ENCODE peak calls at places on chromosomes 1 and 21, in seven cellular contexts. L, O, F, N, B, A and T are unnamed samples.

GRCh38 chr1:154221815-154222081 is 993 bp downstream of the UBAP2L start:
- DNase-seq in B (peak), L (no peak), O (no peak), A (no peak), N (no peak), F (no peak), T (peak)

GRCh38 chr1:153506831-153507413 is 28.9 kb downstream of the S100A6 start:
- DNase-seq in B (peak), L (no peak), O (no peak), F (no peak), A (peak), N (no peak), T (peak)

GRCh38 chr1:10033359-10033845 is 644 bp downstream of the UBE4B start:
- DNase-seq in A (no peak), B (no peak), O (no peak), F (no peak), N (no peak), L (peak), T (peak)

GRCh38 chr1:165143437-165144065 is 213.0 kb downstream of the LMX1A start:
- DNase-seq in N (no peak), B (no peak), L (no peak), O (no peak), F (no peak), A (no peak), T (no peak)

GRCh38 chr1:61539720-61540462 is 185.1 kb downstream of the TM2D1 start:
- DNase-seq in F (no peak), A (no peak), B (no peak), L (no peak), O (no peak), N (no peak), T (no peak)

GRCh38 chr1:223331301-223331700 is 32.7 kb downstream of the SUSD4 start:
- DNase-seq in O (no peak), B (peak), A (no peak), L (no peak), F (no peak), N (no peak), T (no peak)

GRCh38 chr1:62271932-62272728 is 47.1 kb downstream of the KANK4 start:
- DNase-seq in F (peak), L (no peak), O (no peak), A (no peak), N (peak), B (no peak), T (no peak)

GRCh38 chr1:214861615-214862014 is 220.9 kb upstream of the KCNK2 start:
- DNase-seq in L (no peak), N (no peak), F (no peak), B (no peak), A (no peak), O (no peak), T (peak)

GRCh38 chr1:115478933-115479551 is 141.0 kb upstream of the NGF start:
- DNase-seq in N (no peak), B (no peak), L (no peak), A (peak), F (no peak), O (no peak), T (no peak)

GRCh38 chr1:230502996-230503395 is 76.9 kb upstream of the PGBD5 start:
- DNase-seq in F (no peak), L (no peak), N (no peak), B (no peak), O (no peak), A (no peak), T (no peak)

GRCh38 chr1:112744019-112744578 is 29.0 kb upstream of the PPM1J start:
- DNase-seq in B (no peak), A (no peak), N (no peak), F (no peak), O (no peak), L (no peak), T (peak)

GRCh38 chr1:113913312-113913668 is 8.2 kb downstream of the DCLRE1B start:
- DNase-seq in A (no peak), O (no peak), B (no peak), F (no peak), L (no peak), N (no peak), T (no peak)

GRCh38 chr21:40829308-40829707 is 17.6 kb downstream of the DSCAM start:
- DNase-seq in O (no peak), A (no peak), L (no peak), F (no peak), B (no peak), N (no peak), T (no peak)

GRCh38 chr1:21104683-21105082 is 72.0 kb downstream of the EIF4G3 start:
- DNase-seq in N (no peak), B (no peak), O (no peak), A (no peak), L (no peak), F (no peak), T (no peak)

DNA sequence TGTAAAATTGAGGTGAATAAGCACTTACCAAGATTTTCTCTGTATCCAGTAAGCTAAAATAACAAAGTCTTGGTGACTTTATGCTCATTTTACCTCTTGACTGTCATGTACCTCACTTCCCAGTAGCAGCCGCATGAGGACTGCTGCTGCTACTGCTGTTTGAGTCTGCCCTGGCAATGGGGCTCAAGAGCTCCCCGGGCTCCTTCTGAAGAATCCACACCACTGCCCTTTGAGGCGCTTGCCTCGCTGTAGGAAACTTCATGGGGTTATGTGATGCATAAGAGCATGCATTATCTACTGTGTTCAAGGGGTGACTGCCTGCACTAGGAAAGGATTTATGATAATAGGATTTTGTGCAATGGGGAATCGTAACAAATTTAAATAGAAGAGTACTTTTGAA is 113.5 kb downstream of the NTNG1 start:
- DNase-seq in A (no peak), F (no peak), L (no peak), O (no peak), N (no peak), B (no peak), T (no peak)
- H3K4me3 ChIP-seq in A (no peak), F (no peak), L (no peak), O (no peak), N (no peak), B (no peak), T (no peak)

DNA sequence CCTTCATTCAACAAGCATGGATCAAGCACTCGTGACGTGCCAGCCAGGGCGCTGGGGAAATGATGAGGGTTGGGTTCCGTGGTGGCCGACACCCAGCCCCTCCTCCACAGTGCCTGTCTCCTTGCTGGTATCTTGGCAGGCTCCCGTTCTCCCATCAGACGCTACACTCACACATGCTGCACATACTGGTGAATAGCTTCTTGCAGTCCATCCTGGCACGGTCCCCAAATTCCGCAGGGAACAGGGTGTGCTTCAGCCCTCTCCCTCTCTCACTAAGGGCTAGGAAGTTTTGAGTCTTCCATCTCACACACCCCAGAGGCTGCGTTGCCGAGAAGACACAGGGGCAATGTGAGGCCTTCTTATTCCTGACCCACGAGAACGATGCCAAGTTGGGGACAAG is 10.1 kb upstream of the MEF2D start:
- DNase-seq in O (no peak), N (no peak), A (peak), B (peak), L (no peak), F (no peak), T (no peak)
- H3K4me3 ChIP-seq in O (no peak), N (no peak), A (no peak), B (no peak), L (no peak), F (no peak), T (no peak)

GRCh38 chr1:40401427-40402201 is 28.1 kb downstream of the SMAP2 start:
- DNase-seq in O (no peak), N (no peak), F (no peak), L (no peak), A (no peak), B (no peak), T (no peak)

GRCh38 chr1:40395211-40396175 is 22.0 kb downstream of the SMAP2 start:
- DNase-seq in A (no peak), O (no peak), N (no peak), L (no peak), F (no peak), B (no peak), T (no peak)

GRCh38 chr1:40396420-40396819 is 22.9 kb downstream of the SMAP2 start:
- DNase-seq in B (no peak), O (no peak), A (no peak), F (no peak), N (no peak), L (no peak), T (no peak)

GRCh38 chr1:40397258-40397657 is 23.7 kb downstream of the SMAP2 start:
- DNase-seq in L (no peak), N (no peak), A (no peak), F (no peak), O (no peak), B (no peak), T (no peak)

GRCh38 chr1:40399984-40400704 is 26.6 kb downstream of the SMAP2 start:
- DNase-seq in L (no peak), F (no peak), N (peak), A (no peak), B (no peak), O (no peak), T (no peak)
- H3K4me3 ChIP-seq in L (no peak), F (no peak), N (peak), A (no peak), B (no peak), O (no peak), T (no peak)

DNA sequence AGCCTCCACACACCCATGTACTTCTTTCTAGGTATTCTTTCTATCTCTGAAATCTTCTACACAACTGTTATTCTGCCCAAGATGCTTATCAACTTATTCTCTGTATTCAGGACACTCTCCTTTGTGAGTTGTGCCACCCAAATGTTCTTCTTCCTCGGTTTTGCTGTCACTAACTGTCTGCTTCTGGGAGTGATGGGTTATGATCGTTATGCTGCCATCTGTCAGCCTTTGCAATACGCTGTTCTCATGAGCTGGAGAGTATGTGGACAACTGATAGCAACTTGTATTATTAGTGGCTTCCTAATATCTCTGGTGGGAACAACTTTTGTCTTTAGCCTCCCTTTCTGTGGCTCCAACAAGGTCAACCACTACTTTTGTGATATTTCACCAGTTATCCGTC is 19.4 kb downstream of the OR10R2 start:
- DNase-seq in B (no peak), F (no peak), N (no peak), O (no peak), L (no peak), A (no peak), T (no peak)
- H3K4me3 ChIP-seq in B (no peak), F (no peak), N (no peak), O (no peak), L (no peak), A (no peak), T (no peak)

GRCh38 chr21:45126983-45127382 is 52.6 kb downstream of the ADARB1 start:
- DNase-seq in L (no peak), O (no peak), A (no peak), F (no peak), B (no peak), N (no peak), T (no peak)

GRCh38 chr21:45124596-45124995 is 50.2 kb downstream of the ADARB1 start:
- DNase-seq in A (no peak), N (no peak), F (no peak), O (no peak), L (no peak), B (no peak), T (no peak)

GRCh38 chr21:45125347-45125746 is 51.0 kb downstream of the ADARB1 start:
- DNase-seq in L (no peak), N (no peak), F (peak), B (no peak), A (no peak), O (no peak), T (no peak)

GRCh38 chr21:45127937-45128336 is 53.6 kb downstream of the ADARB1 start:
- DNase-seq in A (no peak), L (no peak), N (no peak), B (no peak), F (no peak), O (no peak), T (no peak)

GRCh38 chr21:45126085-45126687 is 51.8 kb downstream of the ADARB1 start:
- DNase-seq in B (no peak), F (no peak), N (no peak), O (no peak), A (no peak), L (no peak), T (no peak)
- H3K4me3 ChIP-seq in B (no peak), F (no peak), N (no peak), O (no peak), A (no peak), L (no peak), T (no peak)

DNA sequence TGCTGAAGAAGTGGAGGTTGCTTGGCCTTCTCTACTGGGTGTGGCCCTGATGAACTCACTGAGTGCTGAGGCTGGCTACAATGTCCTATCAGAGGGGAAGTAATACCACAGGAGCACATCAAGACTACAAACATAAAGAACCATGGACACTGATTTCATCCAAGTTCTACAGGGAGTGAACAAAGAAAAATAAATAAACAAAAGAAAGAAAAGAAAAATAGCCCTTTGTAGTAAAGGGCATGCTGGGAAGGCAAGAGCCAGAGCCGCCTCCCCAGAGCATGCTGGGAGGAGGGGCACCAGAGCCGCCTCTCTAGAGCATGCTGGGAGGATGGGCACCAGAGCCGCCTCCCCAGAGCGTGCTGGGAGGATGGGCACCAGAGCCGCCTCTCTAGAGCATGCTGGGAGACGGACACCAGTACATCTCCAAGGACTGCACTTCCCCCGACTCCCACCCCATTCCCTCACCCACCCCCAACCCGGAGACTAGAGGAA is 65.9 kb downstream of the LAMC2 start:
- DNase-seq in B (no peak), A (no peak), N (no peak), O (no peak), F (no peak), L (no peak), T (no peak)
- H3K4me3 ChIP-seq in B (no peak), A (no peak), N (no peak), O (no peak), F (no peak), L (no peak), T (no peak)

DNA sequence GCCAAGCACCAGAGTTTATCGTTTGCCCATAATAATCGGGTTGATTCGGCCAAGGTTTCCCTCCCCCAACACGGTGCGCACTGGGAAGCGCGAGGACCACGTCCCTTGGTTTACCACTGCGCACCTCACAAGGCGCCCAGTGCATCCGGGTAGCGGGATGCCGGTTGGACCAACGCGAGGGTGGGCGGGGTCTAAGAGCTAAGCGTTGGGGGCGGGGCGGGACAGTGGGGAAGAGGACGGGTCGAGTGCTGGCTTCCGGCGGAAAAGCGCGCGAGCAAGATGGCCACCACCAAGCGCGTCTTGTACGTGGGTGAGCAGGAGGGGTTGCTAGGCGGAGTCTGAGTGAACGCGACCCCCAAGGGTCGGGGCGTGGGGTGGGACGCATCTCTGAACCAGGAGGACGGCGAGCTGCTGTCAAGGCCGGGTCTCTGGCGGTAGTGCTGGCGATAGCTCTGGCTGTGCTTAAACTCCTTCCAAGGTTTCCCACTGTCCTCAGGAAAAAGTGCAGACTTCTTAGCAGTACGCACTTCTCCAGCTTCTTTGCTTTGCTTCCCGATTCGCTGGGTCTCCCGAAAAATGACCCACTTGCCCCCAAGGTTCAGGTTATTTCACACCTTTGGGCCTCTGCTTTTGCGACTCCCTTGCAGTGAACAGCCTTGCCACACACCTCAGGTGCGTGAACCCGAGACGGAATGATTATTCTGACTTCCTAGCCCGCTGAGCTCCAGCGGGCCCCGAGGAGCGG is at the start of gene PPIE:
- DNase-seq in N (peak), A (peak), L (peak), O (peak), B (peak), F (peak), T (peak)
- H3K4me3 ChIP-seq in N (peak), A (peak), L (peak), O (peak), B (peak), F (peak), T (peak)

DNA sequence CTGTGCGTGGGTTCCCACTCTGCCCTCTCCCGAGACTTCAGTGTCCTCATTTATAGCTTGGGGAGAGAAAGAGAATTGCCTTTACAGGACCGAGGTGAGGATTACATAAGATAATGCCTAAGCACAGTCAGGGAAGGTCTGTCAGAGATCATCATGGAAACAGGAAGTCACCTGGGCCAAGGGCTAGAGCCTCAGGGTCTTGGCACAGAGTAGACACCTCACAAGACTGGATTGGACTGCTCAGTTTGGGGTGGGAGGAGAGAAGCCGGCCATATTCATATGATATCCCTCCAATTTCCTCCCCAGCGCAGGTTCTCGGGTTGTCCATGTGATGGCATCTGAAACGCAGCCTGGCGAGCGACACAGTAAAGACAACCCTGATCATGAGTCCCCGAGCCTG is 3.8 kb downstream of the CNR2 start:
- DNase-seq in O (no peak), N (no peak), B (no peak), L (no peak), A (no peak), F (no peak), T (no peak)
- H3K4me3 ChIP-seq in O (no peak), N (peak), B (no peak), L (no peak), A (no peak), F (peak), T (no peak)

GRCh38 chr1:16978139-16978538 is 2.3 kb downstream of the MFAP2 start:
- DNase-seq in N (no peak), F (no peak), O (no peak), B (no peak), A (no peak), L (no peak), T (no peak)

GRCh38 chr1:16978589-16979474 is 1.6 kb downstream of the MFAP2 start:
- DNase-seq in F (no peak), N (no peak), L (no peak), O (no peak), A (no peak), B (peak), T (peak)

GRCh38 chr1:16981269-16981849 is 939 bp upstream of the MFAP2 start:
- DNase-seq in B (peak), A (no peak), F (no peak), N (no peak), L (no peak), O (no peak), T (peak)

GRCh38 chr1:16980473-16981268 is at the start of gene MFAP2:
- DNase-seq in L (no peak), B (no peak), N (no peak), F (no peak), O (no peak), A (no peak), T (no peak)

GRCh38 chr1:16979475-16980327 is 719 bp downstream of the MFAP2 start:
- DNase-seq in F (no peak), O (no peak), A (no peak), N (no peak), B (no peak), L (no peak), T (no peak)
- H3K4me3 ChIP-seq in F (no peak), O (no peak), A (peak), N (no peak), B (peak), L (peak), T (peak)